ENCODE peak calls at places on chromosomes 1 and 21, in eight cellular contexts. One of them, this sample, is unnamed.
A peak's percentile ranks its signal among the peaks of the same experiment; 100 is the strongest.

GRCh38 chr1:159141584-159142518 is 29.6 kb upstream of the CADM3 start:
- DNase-seq in cardiac fibroblast: peak; percentile 83
- DNase-seq in suprapubic skin: no peak
- DNase-seq in tibial nerve: no peak
- DNase-seq in lung: no peak
- DNase-seq in fibroblast of the aortic adventitia: peak; percentile 66
- DNase-seq in psoas muscle: no peak
- DNase-seq in heart right ventricle: no peak
- DNase-seq in this sample: peak; percentile 74

GRCh38 chr1:2060082-2060481 is 9.9 kb downstream of the PRKCZ start:
- DNase-seq in fibroblast of the aortic adventitia: no peak
- DNase-seq in psoas muscle: no peak
- DNase-seq in suprapubic skin: no peak
- DNase-seq in cardiac fibroblast: no peak
- DNase-seq in tibial nerve: no peak
- DNase-seq in lung: peak; percentile 66
- DNase-seq in heart right ventricle: no peak
- DNase-seq in this sample: no peak

GRCh38 chr1:1360511-1361169 is 2.3 kb upstream of the MXRA8 start:
- DNase-seq in suprapubic skin: peak; percentile 93
- DNase-seq in heart right ventricle: peak; percentile 62
- DNase-seq in tibial nerve: peak; percentile 79
- DNase-seq in fibroblast of the aortic adventitia: peak; percentile 94
- DNase-seq in lung: no peak
- DNase-seq in cardiac fibroblast: peak; percentile 93
- DNase-seq in psoas muscle: peak; percentile 91
- DNase-seq in this sample: peak; percentile 98

GRCh38 chr21:42236693-42237092 is 17.8 kb downstream of the ABCG1 start:
- DNase-seq in tibial nerve: no peak
- DNase-seq in lung: no peak
- DNase-seq in cardiac fibroblast: no peak
- DNase-seq in heart right ventricle: no peak
- DNase-seq in suprapubic skin: no peak
- DNase-seq in fibroblast of the aortic adventitia: no peak
- DNase-seq in psoas muscle: peak; percentile 10
- DNase-seq in this sample: no peak

GRCh38 chr1:212452323-212453155 is 19.8 kb downstream of the NENF start:
- DNase-seq in psoas muscle: no peak
- DNase-seq in cardiac fibroblast: peak; percentile 69
- DNase-seq in lung: no peak
- DNase-seq in fibroblast of the aortic adventitia: peak; percentile 92
- DNase-seq in tibial nerve: no peak
- DNase-seq in heart right ventricle: peak; percentile 82
- DNase-seq in suprapubic skin: no peak
- DNase-seq in this sample: peak; percentile 39

GRCh38 chr1:229091721-229092136 is 179.2 kb upstream of the RAB4A start:
- DNase-seq in suprapubic skin: no peak
- DNase-seq in heart right ventricle: no peak
- DNase-seq in lung: no peak
- DNase-seq in psoas muscle: no peak
- DNase-seq in cardiac fibroblast: no peak
- DNase-seq in fibroblast of the aortic adventitia: no peak
- DNase-seq in tibial nerve: no peak
- DNase-seq in this sample: no peak

GRCh38 chr21:26715878-26716506 is 129.2 kb downstream of the ADAMTS1 start:
- DNase-seq in lung: no peak
- DNase-seq in psoas muscle: no peak
- DNase-seq in suprapubic skin: no peak
- DNase-seq in fibroblast of the aortic adventitia: peak; percentile 69
- DNase-seq in tibial nerve: no peak
- DNase-seq in heart right ventricle: peak; percentile 48
- DNase-seq in cardiac fibroblast: peak; percentile 69
- DNase-seq in this sample: peak; percentile 73

GRCh38 chr1:154386643-154387352 is 18.3 kb upstream of the IL6R start:
- DNase-seq in psoas muscle: no peak
- DNase-seq in tibial nerve: no peak
- DNase-seq in lung: peak; percentile 33
- DNase-seq in cardiac fibroblast: no peak
- DNase-seq in heart right ventricle: no peak
- DNase-seq in suprapubic skin: no peak
- DNase-seq in fibroblast of the aortic adventitia: no peak
- DNase-seq in this sample: no peak

GRCh38 chr1:38964140-38964548 is 22.5 kb upstream of the RHBDL2 start:
- DNase-seq in heart right ventricle: no peak
- DNase-seq in fibroblast of the aortic adventitia: no peak
- DNase-seq in suprapubic skin: no peak
- DNase-seq in cardiac fibroblast: no peak
- DNase-seq in psoas muscle: no peak
- DNase-seq in tibial nerve: no peak
- DNase-seq in lung: no peak
- DNase-seq in this sample: no peak

GRCh38 chr1:198771562-198772153 is 132.8 kb downstream of the PTPRC start:
- DNase-seq in lung: no peak
- DNase-seq in tibial nerve: no peak
- DNase-seq in heart right ventricle: no peak
- DNase-seq in cardiac fibroblast: peak; percentile 78
- DNase-seq in fibroblast of the aortic adventitia: peak; percentile 66
- DNase-seq in suprapubic skin: no peak
- DNase-seq in psoas muscle: no peak
- DNase-seq in this sample: no peak

GRCh38 chr1:34292472-34292871 is 115.8 kb downstream of the C1orf94 start:
- DNase-seq in heart right ventricle: no peak
- DNase-seq in fibroblast of the aortic adventitia: no peak
- DNase-seq in psoas muscle: no peak
- DNase-seq in tibial nerve: no peak
- DNase-seq in lung: no peak
- DNase-seq in cardiac fibroblast: no peak
- DNase-seq in suprapubic skin: no peak
- DNase-seq in this sample: no peak

GRCh38 chr1:236545621-236546169 is 21.9 kb downstream of the LGALS8 start:
- DNase-seq in lung: no peak
- DNase-seq in suprapubic skin: no peak
- DNase-seq in fibroblast of the aortic adventitia: no peak
- DNase-seq in tibial nerve: no peak
- DNase-seq in psoas muscle: no peak
- DNase-seq in cardiac fibroblast: no peak
- DNase-seq in heart right ventricle: no peak
- DNase-seq in this sample: no peak

GRCh38 chr21:14826630-14827029 is 238.2 kb downstream of the NRIP1 start:
- DNase-seq in cardiac fibroblast: no peak
- DNase-seq in tibial nerve: no peak
- DNase-seq in fibroblast of the aortic adventitia: no peak
- DNase-seq in psoas muscle: no peak
- DNase-seq in heart right ventricle: no peak
- DNase-seq in lung: no peak
- DNase-seq in suprapubic skin: no peak
- DNase-seq in this sample: no peak

GRCh38 chr1:182680901-182681300 is 3.5 kb downstream of the RGS8 start:
- DNase-seq in lung: no peak
- DNase-seq in cardiac fibroblast: peak; percentile 44
- DNase-seq in tibial nerve: no peak
- DNase-seq in psoas muscle: no peak
- DNase-seq in suprapubic skin: no peak
- DNase-seq in fibroblast of the aortic adventitia: no peak
- DNase-seq in heart right ventricle: no peak
- DNase-seq in this sample: peak; percentile 52

GRCh38 chr1:165114022-165114888 is 242.3 kb downstream of the LMX1A start:
- DNase-seq in fibroblast of the aortic adventitia: peak; percentile 64
- DNase-seq in lung: no peak
- DNase-seq in tibial nerve: peak; percentile 23
- DNase-seq in heart right ventricle: no peak
- DNase-seq in psoas muscle: no peak
- DNase-seq in cardiac fibroblast: peak; percentile 67
- DNase-seq in suprapubic skin: no peak
- DNase-seq in this sample: peak; percentile 15

GRCh38 chr21:33848252-33848953 is 67.2 kb downstream of the ATP5PO start:
- DNase-seq in heart right ventricle: no peak
- DNase-seq in cardiac fibroblast: no peak
- DNase-seq in psoas muscle: no peak
- DNase-seq in suprapubic skin: no peak
- DNase-seq in lung: no peak
- DNase-seq in tibial nerve: no peak
- DNase-seq in fibroblast of the aortic adventitia: no peak
- DNase-seq in this sample: no peak

GRCh38 chr1:12851779-12852178 is 3.3 kb upstream of the HNRNPCL1 start:
- DNase-seq in heart right ventricle: no peak
- DNase-seq in suprapubic skin: no peak
- DNase-seq in psoas muscle: no peak
- DNase-seq in lung: no peak
- DNase-seq in tibial nerve: no peak
- DNase-seq in fibroblast of the aortic adventitia: peak; percentile 30
- DNase-seq in cardiac fibroblast: peak; percentile 10
- DNase-seq in this sample: no peak

GRCh38 chr1:212317916-212318315 is 32.7 kb downstream of the PPP2R5A start:
- DNase-seq in cardiac fibroblast: no peak
- DNase-seq in heart right ventricle: no peak
- DNase-seq in suprapubic skin: no peak
- DNase-seq in tibial nerve: no peak
- DNase-seq in fibroblast of the aortic adventitia: no peak
- DNase-seq in lung: no peak
- DNase-seq in psoas muscle: no peak
- DNase-seq in this sample: no peak

GRCh38 chr21:42313501-42313969 is 1.7 kb downstream of the TFF3 start:
- DNase-seq in psoas muscle: no peak
- DNase-seq in tibial nerve: no peak
- DNase-seq in lung: no peak
- DNase-seq in heart right ventricle: no peak
- DNase-seq in suprapubic skin: peak; percentile 74
- DNase-seq in cardiac fibroblast: no peak
- DNase-seq in fibroblast of the aortic adventitia: no peak
- DNase-seq in this sample: no peak

DNA sequence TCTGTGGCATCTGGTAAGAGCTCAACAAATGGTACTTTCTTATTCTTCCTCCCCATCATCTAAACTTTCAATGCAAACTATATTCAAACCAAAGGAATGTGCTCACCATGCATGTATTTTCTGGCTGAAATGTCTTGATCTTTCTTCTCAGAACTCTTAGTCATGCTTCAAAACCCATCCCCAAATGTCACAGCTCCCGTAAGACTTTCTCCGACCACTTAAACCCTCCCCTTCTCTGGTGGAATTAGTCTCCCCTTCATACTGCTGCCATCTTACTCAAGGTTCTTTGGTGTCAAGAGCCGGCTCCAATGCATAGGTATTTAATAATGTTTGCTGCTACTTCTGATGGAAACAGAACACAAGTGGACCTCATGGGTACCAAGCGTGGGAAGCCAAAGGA is 538.1 kb downstream of the MATN1 start:
- DNase-seq in suprapubic skin: peak; percentile 12
- DNase-seq in cardiac fibroblast: no peak
- DNase-seq in lung: no peak
- DNase-seq in fibroblast of the aortic adventitia: no peak
- DNase-seq in tibial nerve: no peak
- DNase-seq in heart right ventricle: no peak
- DNase-seq in psoas muscle: no peak
- DNase-seq in this sample: no peak
- H3K4me3 ChIP-seq in suprapubic skin: no peak overlapping the region
- H3K4me3 ChIP-seq in cardiac fibroblast: no peak overlapping the region
- H3K4me3 ChIP-seq in lung: no peak overlapping the region
- H3K4me3 ChIP-seq in fibroblast of the aortic adventitia: no peak overlapping the region
- H3K4me3 ChIP-seq in tibial nerve: no peak overlapping the region
- H3K4me3 ChIP-seq in heart right ventricle: no peak overlapping the region
- H3K4me3 ChIP-seq in psoas muscle: no peak overlapping the region
- H3K4me3 ChIP-seq in this sample: no peak overlapping the region

DNA sequence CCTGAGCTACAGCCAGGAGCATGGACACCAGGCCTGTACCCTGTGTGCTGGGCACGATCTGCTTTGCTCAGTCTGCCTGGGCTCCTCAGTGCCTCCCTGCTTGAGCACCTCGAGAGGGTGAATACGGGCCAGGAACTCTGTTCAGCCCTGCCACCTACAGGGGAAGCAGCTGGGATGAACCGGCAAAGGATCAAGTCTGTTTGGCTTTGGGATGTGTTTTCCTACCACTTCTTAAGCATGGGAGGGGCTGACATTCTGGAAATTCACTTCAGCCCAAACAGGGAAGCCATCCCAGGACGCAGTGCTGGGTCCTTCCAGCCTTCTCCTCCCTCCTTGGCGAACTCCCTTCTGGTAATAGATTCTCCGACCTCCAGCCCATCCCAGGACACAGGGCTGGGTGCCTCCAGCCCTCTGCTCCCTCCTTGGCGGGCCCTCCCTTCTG is 55.8 kb upstream of the SELENON start:
- DNase-seq in cardiac fibroblast: peak; percentile 62
- DNase-seq in suprapubic skin: no peak
- DNase-seq in heart right ventricle: peak; percentile 78
- DNase-seq in lung: peak; percentile 68
- DNase-seq in psoas muscle: peak; percentile 83
- DNase-seq in fibroblast of the aortic adventitia: peak; percentile 88
- DNase-seq in tibial nerve: peak; percentile 58
- DNase-seq in this sample: peak; percentile 62
- TF ChIP-seq CTCF in cardiac fibroblast: peak; percentile 74
- TF ChIP-seq CTCF in suprapubic skin: peak; percentile 12
- TF ChIP-seq CTCF in heart right ventricle: peak; percentile 70
- TF ChIP-seq CTCF in lung: peak; percentile 12
- TF ChIP-seq CTCF in psoas muscle: peak; percentile 50
- TF ChIP-seq CTCF in fibroblast of the aortic adventitia: peak; percentile 70
- TF ChIP-seq CTCF in tibial nerve: peak; percentile 61
- TF ChIP-seq CTCF in this sample: peak; percentile 61

GRCh38 chr1:150507912-150508864 is at the start of gene ECM1:
- DNase-seq in cardiac fibroblast: peak; percentile 82
- DNase-seq in suprapubic skin: peak; percentile 82
- DNase-seq in heart right ventricle: peak; percentile 79
- DNase-seq in fibroblast of the aortic adventitia: peak; percentile 81
- DNase-seq in tibial nerve: peak; percentile 27
- DNase-seq in lung: peak; percentile 45
- DNase-seq in psoas muscle: peak; percentile 62
- DNase-seq in this sample: peak; percentile 82
- H3K4me3 ChIP-seq in cardiac fibroblast: no peak within 1 kb of the TSS
- H3K4me3 ChIP-seq in suprapubic skin: peak within 1 kb of the TSS; percentile 49
- H3K4me3 ChIP-seq in heart right ventricle: peak within 1 kb of the TSS; percentile 50
- H3K4me3 ChIP-seq in fibroblast of the aortic adventitia: peak within 1 kb of the TSS; percentile 69
- H3K4me3 ChIP-seq in tibial nerve: no peak within 1 kb of the TSS
- H3K4me3 ChIP-seq in lung: no peak within 1 kb of the TSS
- H3K4me3 ChIP-seq in psoas muscle: peak within 1 kb of the TSS; percentile 48
- H3K4me3 ChIP-seq in this sample: peak within 1 kb of the TSS; percentile 44

GRCh38 chr1:193070395-193070753 is 11.0 kb downstream of the RO60 start:
- DNase-seq in psoas muscle: no peak
- DNase-seq in lung: no peak
- DNase-seq in cardiac fibroblast: no peak
- DNase-seq in heart right ventricle: no peak
- DNase-seq in suprapubic skin: no peak
- DNase-seq in fibroblast of the aortic adventitia: no peak
- DNase-seq in tibial nerve: no peak
- DNase-seq in this sample: no peak

GRCh38 chr1:193066606-193067005 is 7.2 kb downstream of the RO60 start:
- DNase-seq in lung: no peak
- DNase-seq in tibial nerve: no peak
- DNase-seq in psoas muscle: no peak
- DNase-seq in fibroblast of the aortic adventitia: no peak
- DNase-seq in cardiac fibroblast: no peak
- DNase-seq in suprapubic skin: no peak
- DNase-seq in heart right ventricle: no peak
- DNase-seq in this sample: no peak

GRCh38 chr1:193068013-193068412 is 8.6 kb downstream of the RO60 start:
- DNase-seq in tibial nerve: no peak
- DNase-seq in cardiac fibroblast: peak; percentile 2
- DNase-seq in psoas muscle: no peak
- DNase-seq in fibroblast of the aortic adventitia: no peak
- DNase-seq in lung: no peak
- DNase-seq in heart right ventricle: no peak
- DNase-seq in suprapubic skin: no peak
- DNase-seq in this sample: no peak

GRCh38 chr1:193070942-193071341 is 11.5 kb downstream of the RO60 start:
- DNase-seq in cardiac fibroblast: no peak
- DNase-seq in heart right ventricle: no peak
- DNase-seq in psoas muscle: no peak
- DNase-seq in suprapubic skin: no peak
- DNase-seq in fibroblast of the aortic adventitia: no peak
- DNase-seq in lung: no peak
- DNase-seq in tibial nerve: no peak
- DNase-seq in this sample: no peak

GRCh38 chr1:193069748-193070394 is 10.5 kb downstream of the RO60 start:
- DNase-seq in fibroblast of the aortic adventitia: no peak
- DNase-seq in tibial nerve: no peak
- DNase-seq in cardiac fibroblast: peak; percentile 24
- DNase-seq in psoas muscle: no peak
- DNase-seq in lung: no peak
- DNase-seq in heart right ventricle: no peak
- DNase-seq in suprapubic skin: no peak
- DNase-seq in this sample: peak; percentile 13
- TF ChIP-seq CTCF in fibroblast of the aortic adventitia: peak; percentile 31
- TF ChIP-seq CTCF in tibial nerve: no peak
- TF ChIP-seq CTCF in cardiac fibroblast: peak; percentile 46
- TF ChIP-seq CTCF in psoas muscle: no peak
- TF ChIP-seq CTCF in lung: no peak
- TF ChIP-seq CTCF in heart right ventricle: no peak
- TF ChIP-seq CTCF in suprapubic skin: no peak
- TF ChIP-seq CTCF in this sample: peak; percentile 19